ENCODE peak calls at places on chromosomes 13 and 19, in six cellular contexts. E, V, T, H, K and N are unnamed samples.

GRCh38 chr19:8307965-8308866 is at the start of gene CD320:
- DNase-seq in E (peak; percentile 81), V (peak; percentile 87), T (peak; percentile 94), H (peak; percentile 93), K (peak; percentile 98), N (peak; percentile 92)

GRCh38 chr13:48497669-48498068 is 35.2 kb downstream of the RCBTB2 start:
- DNase-seq in E (no peak), V (no peak), T (no peak), H (no peak), K (no peak), N (no peak)

GRCh38 chr13:28658796-28659610 is at the start of gene POMP:
- DNase-seq in E (peak; percentile 91), V (peak; percentile 80), T (peak; percentile 87), H (peak; percentile 96), K (peak; percentile 87), N (peak; percentile 79)

GRCh38 chr19:51422053-51422448 is 4.6 kb upstream of the SIGLEC10 start:
- DNase-seq in E (peak; percentile 88), V (peak; percentile 97), T (no peak), H (peak; percentile 86), K (peak; percentile 81), N (peak; percentile 81)

GRCh38 chr13:36125841-36126240 is 5.3 kb downstream of the DCLK1 start:
- DNase-seq in E (no peak), V (no peak), T (no peak), H (no peak), K (no peak), N (no peak)

GRCh38 chr19:37361994-37362393 is 8.9 kb upstream of the ZNF527 start:
- DNase-seq in E (no peak), V (no peak), T (no peak), H (no peak), K (no peak), N (no peak)

GRCh38 chr13:52003551-52003950 is 7.7 kb downstream of the ATP7B start:
- DNase-seq in E (no peak), V (no peak), T (no peak), H (no peak), K (no peak), N (no peak)

GRCh38 chr19:48419158-48419920 is 25.9 kb downstream of the GRIN2D start:
- DNase-seq in E (peak; percentile 65), V (peak; percentile 88), T (no peak), H (peak; percentile 70), K (peak; percentile 53), N (no peak)

GRCh38 chr13:106376411-106377112 is 158.9 kb downstream of the EFNB2 start:
- DNase-seq in E (no peak), V (no peak), T (no peak), H (no peak), K (peak; percentile 16), N (peak; percentile 52)

GRCh38 chr13:40812102-40812501 is 22.7 kb downstream of the SLC25A15 start:
- DNase-seq in E (no peak), V (no peak), T (no peak), H (no peak), K (no peak), N (no peak)

GRCh38 chr13:32381539-32381938 is 46.4 kb downstream of the N4BP2L1 start:
- DNase-seq in E (peak; percentile 12), V (no peak), T (peak; percentile 15), H (no peak), K (peak; percentile 27), N (peak; percentile 2)

GRCh38 chr19:49792829-49793560 is 20.1 kb downstream of the FUZ start:
- DNase-seq in E (no peak), V (no peak), T (no peak), H (no peak), K (no peak), N (no peak)

GRCh38 chr19:8615813-8616596 is 5.5 kb upstream of the ADAMTS10 start:
- DNase-seq in E (peak; percentile 49), V (peak; percentile 77), T (peak; percentile 10), H (peak; percentile 75), K (peak; percentile 77), N (peak; percentile 74)

GRCh38 chr19:2015611-2015950 is at the start of gene BTBD2:
- DNase-seq in E (no peak), V (no peak), T (peak; percentile 30), H (peak; percentile 84), K (peak; percentile 51), N (no peak)